ENCODE peak calls at places on chromosomes 5 and 9, in five cellular contexts. E is right cardiac atrium, Y is thyroid gland, I is SK-N-SH, V is dorsolateral prefrontal cortex. K is an unnamed sample. For H3K27me3, the result is how much of the 10 kb centered on the place peaks cover.

GRCh38 chr5:141135030-141135717 is at the start of gene PCDHB5:
- DNase-seq in E (no peak), Y (peak), I (no peak), V (no peak), K (no peak)

GRCh38 chr5:54217826-54218503 is 92.4 kb downstream of the ARL15 start:
- DNase-seq in E (no peak), Y (peak), I (peak), V (no peak), K (peak)

GRCh38 chr5:110333384-110333783 is 393.1 kb downstream of the TMEM232 start:
- DNase-seq in E (no peak), Y (no peak), I (no peak), V (no peak), K (peak)

GRCh38 chr9:13915591-13916301 is 398.2 kb downstream of the NFIB start:
- DNase-seq in E (no peak), Y (no peak), I (no peak), V (no peak), K (peak)

GRCh38 chr5:151270599-151270998 is 17.6 kb downstream of the GM2A start:
- DNase-seq in E (no peak), Y (no peak), I (no peak), V (no peak), K (peak)

GRCh38 chr9:130234340-130235260 is 31.0 kb upstream of the HMCN2 start:
- DNase-seq in E (no peak), Y (no peak), I (no peak), V (no peak), K (peak)

GRCh38 chr5:107296572-107296971 is 374.2 kb downstream of the EFNA5 start:
- DNase-seq in E (no peak), Y (no peak), I (no peak), V (no peak), K (no peak)

GRCh38 chr9:127871531-127871930 is 5.9 kb downstream of the AK1 start:
- DNase-seq in E (no peak), Y (no peak), I (no peak), V (no peak), K (no peak)

GRCh38 chr5:83467315-83468044 is 4.1 kb upstream of the VCAN start:
- DNase-seq in E (peak), Y (no peak), I (no peak), V (no peak), K (peak)

GRCh38 chr5:138849439-138849838 is 25.7 kb downstream of the LRRTM2 start:
- DNase-seq in E (no peak), Y (no peak), I (peak), V (no peak), K (no peak)

GRCh38 chr5:115815693-115816225 is 700 bp downstream of the CDO1 start:
- DNase-seq in E (peak), Y (peak), I (peak), V (no peak), K (no peak)

GRCh38 chr5:115812372-115812771 is 4.1 kb downstream of the CDO1 start:
- DNase-seq in E (no peak), Y (no peak), I (no peak), V (no peak), K (no peak)

GRCh38 chr5:115813719-115814118 is 2.7 kb downstream of the CDO1 start:
- DNase-seq in E (no peak), Y (no peak), I (no peak), V (no peak), K (no peak)

GRCh38 chr5:115816226-115817042 is at the start of gene CDO1:
- DNase-seq in E (peak), Y (peak), I (peak), V (peak), K (peak)

DNA sequence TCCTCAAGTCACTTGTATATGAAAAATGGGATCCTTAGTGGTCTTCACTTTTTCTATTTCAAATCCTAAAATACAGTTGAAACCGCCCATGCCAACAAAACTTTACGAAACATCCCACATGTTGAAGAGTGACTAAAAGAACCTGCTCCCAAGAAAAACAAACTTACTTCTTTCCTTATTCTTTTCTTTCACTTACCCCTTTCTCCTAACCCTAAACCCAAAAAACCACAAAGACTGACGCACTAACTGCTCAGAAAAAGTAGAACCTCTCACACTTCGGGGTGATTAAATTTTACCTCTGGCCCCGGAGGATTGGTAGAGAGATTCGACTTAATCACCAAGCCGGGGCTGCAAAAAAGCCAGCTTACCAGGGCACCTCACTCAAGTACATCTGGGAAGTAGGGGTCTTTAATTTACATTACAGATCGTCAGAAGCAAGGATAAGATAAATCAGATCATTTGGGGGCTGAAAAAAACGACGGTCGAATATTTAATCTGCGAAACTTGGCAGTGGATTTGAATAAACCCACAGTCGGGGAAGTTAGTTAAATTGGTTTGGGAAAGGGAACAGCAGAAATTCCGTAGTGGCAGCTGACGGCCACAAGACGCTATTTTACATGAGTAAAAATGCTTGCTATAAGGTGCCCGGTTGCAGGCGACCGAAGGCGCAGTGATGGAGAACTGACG is 1.3 kb downstream of the CDO1 start:
- DNase-seq in E (no peak), Y (no peak), I (peak), V (no peak), K (no peak)
- H3K27me3 ChIP-seq in E (under half), Y (under half), I (under half), V (under half), K (under half)

GRCh38 chr9:96616817-96617438 is 2.7 kb downstream of the CDC14B start:
- DNase-seq in E (no peak), Y (no peak), I (no peak), V (no peak), K (no peak)
- H3K4me3 ChIP-seq in E (no peak), Y (no peak), I (no peak), V (no peak), K (no peak)

GRCh38 chr5:125041798-125042197 is 295.4 kb upstream of the ZNF608 start:
- DNase-seq in E (no peak), Y (no peak), I (no peak), V (no peak), K (no peak)
- H3K27ac ChIP-seq in E (no peak), Y (peak), I (no peak), V (no peak), K (no peak)

GRCh38 chr5:173229381-173229959 is 5.5 kb downstream of the NKX2-5 start:
- DNase-seq in E (no peak), Y (no peak), I (no peak), V (no peak), K (no peak)
- H3K27me3 ChIP-seq in E (under half), Y (under half), I (half or more), V (half or more), K (half or more)

GRCh38 chr9:20683351-20684034 is 566 bp upstream of the FOCAD start:
- DNase-seq in E (peak), Y (peak), I (peak), V (peak), K (peak)

GRCh38 chr9:20684865-20685696 is 1.0 kb downstream of the FOCAD start:
- DNase-seq in E (no peak), Y (no peak), I (no peak), V (no peak), K (peak)

GRCh38 chr9:20689833-20690232 is 5.8 kb downstream of the FOCAD start:
- DNase-seq in E (no peak), Y (no peak), I (no peak), V (no peak), K (no peak)

GRCh38 chr9:20684035-20684864 is at the start of gene FOCAD:
- DNase-seq in E (peak), Y (peak), I (peak), V (peak), K (peak)

DNA sequence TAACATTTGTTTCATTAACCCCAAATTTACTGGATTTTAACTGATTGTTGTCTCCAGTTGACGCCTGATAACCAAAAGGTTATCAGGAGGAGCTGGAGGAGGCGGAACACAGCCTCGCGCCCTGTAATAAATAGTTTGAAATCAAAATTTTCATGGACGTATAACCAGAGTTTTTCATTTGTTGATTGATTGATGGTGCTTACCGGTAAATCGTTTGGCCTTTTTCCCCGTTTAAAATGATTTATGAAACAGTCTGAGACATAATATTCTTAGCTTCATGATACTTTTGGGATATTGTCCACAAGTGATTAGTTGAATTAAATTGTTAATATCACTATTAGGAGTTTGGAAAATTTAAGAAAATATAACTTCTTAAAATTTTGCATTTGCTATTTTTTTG is 1.7 kb downstream of the FOCAD start:
- DNase-seq in E (no peak), Y (no peak), I (no peak), V (no peak), K (no peak)
- H3K4me3 ChIP-seq in E (peak), Y (no peak), I (peak), V (no peak), K (no peak)

GRCh38 chr9:112872019-112872418 is 18.7 kb downstream of the SLC46A2 start:
- DNase-seq in E (no peak), Y (no peak), I (no peak), V (no peak), K (no peak)
- H3K27ac ChIP-seq in E (no peak), Y (no peak), I (no peak), V (no peak), K (no peak)

DNA sequence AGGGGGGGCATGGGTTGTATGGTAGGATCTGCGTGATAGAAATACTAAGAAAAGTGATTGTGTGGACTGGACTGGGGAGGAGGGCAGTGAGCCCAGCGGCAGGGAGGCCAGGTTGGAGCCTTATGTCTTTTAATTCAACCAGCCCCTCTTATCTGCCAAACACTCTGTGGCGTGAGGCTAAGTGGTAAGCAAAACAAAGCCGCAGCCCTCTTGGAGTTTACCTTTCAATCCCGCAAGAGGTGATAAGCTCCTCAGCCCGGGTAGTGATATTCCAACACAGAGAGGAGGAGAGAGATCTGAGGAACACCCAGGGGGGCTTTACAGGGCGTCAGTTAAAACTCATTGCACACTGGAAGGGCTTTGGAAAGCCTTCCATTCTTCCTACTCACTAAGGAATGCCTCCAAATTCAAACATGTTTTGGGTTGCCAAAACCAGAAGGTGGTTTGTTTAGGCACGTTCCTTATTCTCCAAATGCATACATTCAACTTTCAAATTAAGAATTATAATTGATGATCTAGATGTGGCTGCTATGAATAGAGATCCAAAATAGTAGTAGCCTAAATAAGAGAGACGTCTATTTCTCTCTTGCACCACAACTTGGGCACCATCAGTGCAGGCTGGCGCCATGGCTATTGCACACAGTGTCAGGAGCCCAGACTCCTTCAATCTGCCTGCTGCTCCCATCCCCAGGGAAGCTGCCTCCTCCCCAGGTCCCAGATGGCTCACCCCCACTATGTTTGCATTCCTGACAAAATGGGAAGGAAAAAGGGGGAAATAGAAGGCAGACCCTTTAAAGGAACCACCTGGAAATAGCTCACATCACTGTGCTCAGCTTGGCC is 75.1 kb upstream of the FSTL4 start:
- DNase-seq in E (no peak), Y (no peak), I (no peak), V (no peak), K (no peak)
- H3K27me3 ChIP-seq in E (under half), Y (under half), I (under half), V (under half), K (under half)

GRCh38 chr5:36685631-36686147 is 79.3 kb downstream of the SLC1A3 start:
- DNase-seq in E (no peak), Y (no peak), I (no peak), V (no peak), K (no peak)
- H3K4me3 ChIP-seq in E (no peak), Y (no peak), I (no peak), V (no peak), K (no peak)